ENCODE peak calls at places on chromosomes 7 and 10, in four cellular contexts. One of them, this sample, is unnamed.

GRCh38 chr7:18873674-18874341 is 243.6 kb downstream of the TWIST1 start:
- DNase-seq in IMR-90: peak; percentile 41
- DNase-seq in uterus: no peak
- DNase-seq in HCT116: no peak
- DNase-seq in this sample: no peak

GRCh38 chr7:68511281-68511680 is 1087.0 kb upstream of the AUTS2 start:
- DNase-seq in uterus: no peak
- DNase-seq in HCT116: no peak
- DNase-seq in IMR-90: no peak
- DNase-seq in this sample: no peak

GRCh38 chr7:137606061-137606674 is 240.6 kb downstream of the DGKI start:
- DNase-seq in uterus: no peak
- DNase-seq in IMR-90: peak; percentile 71
- DNase-seq in HCT116: peak; percentile 35
- DNase-seq in this sample: no peak

GRCh38 chr7:2168612-2169312 is 64.0 kb downstream of the MAD1L1 start:
- DNase-seq in IMR-90: no peak
- DNase-seq in HCT116: no peak
- DNase-seq in uterus: no peak
- DNase-seq in this sample: no peak

GRCh38 chr7:69190025-69190424 is 408.2 kb upstream of the AUTS2 start:
- DNase-seq in HCT116: no peak
- DNase-seq in IMR-90: no peak
- DNase-seq in uterus: no peak
- DNase-seq in this sample: no peak

GRCh38 chr7:116170180-116170579 is 40.2 kb upstream of the TES start:
- DNase-seq in uterus: no peak
- DNase-seq in IMR-90: peak; percentile 36
- DNase-seq in HCT116: no peak
- DNase-seq in this sample: no peak

GRCh38 chr10:109619914-109620313 is 303.4 kb downstream of the XPNPEP1 start:
- DNase-seq in IMR-90: no peak
- DNase-seq in HCT116: no peak
- DNase-seq in uterus: no peak
- DNase-seq in this sample: no peak

GRCh38 chr10:282294-283139 is 147.3 kb downstream of the ZMYND11 start:
- DNase-seq in IMR-90: peak; percentile 72
- DNase-seq in HCT116: no peak
- DNase-seq in uterus: no peak
- DNase-seq in this sample: no peak

GRCh38 chr10:49552277-49552676 is 13.4 kb upstream of the ERCC6 start:
- DNase-seq in uterus: no peak
- DNase-seq in HCT116: no peak
- DNase-seq in IMR-90: peak; percentile 81
- DNase-seq in this sample: no peak

GRCh38 chr7:50657341-50657873 is 92.2 kb upstream of the DDC start:
- DNase-seq in IMR-90: peak; percentile 12
- DNase-seq in HCT116: no peak
- DNase-seq in uterus: peak; percentile 92
- DNase-seq in this sample: no peak

GRCh38 chr7:7100432-7100849 is 81.9 kb upstream of the C1GALT1 start:
- DNase-seq in IMR-90: no peak
- DNase-seq in uterus: no peak
- DNase-seq in HCT116: no peak
- DNase-seq in this sample: no peak

GRCh38 chr10:90571876-90572275 is 286.0 kb downstream of the HTR7 start:
- DNase-seq in HCT116: no peak
- DNase-seq in IMR-90: no peak
- DNase-seq in uterus: no peak
- DNase-seq in this sample: no peak

GRCh38 chr10:52682766-52683165 is 89.8 kb downstream of the MBL2 start:
- DNase-seq in IMR-90: no peak
- DNase-seq in uterus: no peak
- DNase-seq in HCT116: no peak
- DNase-seq in this sample: no peak

GRCh38 chr10:35613107-35613440 is 7.9 kb downstream of the GJD4 start:
- DNase-seq in uterus: no peak
- DNase-seq in IMR-90: no peak
- DNase-seq in HCT116: no peak
- DNase-seq in this sample: no peak

GRCh38 chr7:7438851-7439250 is 96.8 kb downstream of the COL28A1 start:
- DNase-seq in HCT116: peak; percentile 87
- DNase-seq in IMR-90: peak; percentile 99
- DNase-seq in uterus: no peak
- DNase-seq in this sample: no peak

DNA sequence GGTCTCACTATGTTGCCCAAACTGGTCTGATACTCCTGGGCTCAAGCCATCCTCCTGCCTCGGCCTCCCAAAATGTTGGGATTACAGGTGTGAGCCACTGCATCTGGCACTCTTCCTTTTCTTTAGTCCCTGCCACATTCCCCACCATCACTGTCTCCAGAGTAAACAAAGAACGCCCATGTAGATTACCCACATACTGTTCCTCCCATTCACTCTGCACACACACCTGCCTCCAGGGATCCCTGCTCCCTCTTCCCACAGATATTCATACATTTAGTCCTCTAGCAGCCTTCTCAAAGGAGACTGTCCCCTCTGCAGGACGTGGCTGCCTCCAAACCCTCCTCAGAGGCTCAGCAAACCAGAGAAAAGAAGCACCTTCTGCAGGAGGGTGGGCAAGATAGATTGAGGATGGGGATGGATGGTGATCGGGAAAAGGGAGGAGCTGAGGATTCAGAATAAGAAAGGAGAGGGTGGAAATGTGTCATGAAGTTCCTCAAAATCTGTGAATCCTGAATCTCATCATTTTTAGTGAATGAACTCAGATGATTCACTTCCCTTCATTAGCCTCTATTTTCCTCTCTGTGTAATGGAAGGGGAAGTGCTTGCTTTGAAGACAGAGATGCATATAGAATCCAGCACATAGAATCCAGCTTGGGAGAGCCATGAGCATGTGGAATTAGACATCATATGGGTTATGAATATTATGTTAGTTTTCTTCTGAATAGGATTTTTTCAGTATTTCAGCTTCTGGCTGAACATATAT is 5.5 kb upstream of the PLAU start:
- DNase-seq in uterus: no peak
- DNase-seq in IMR-90: no peak
- DNase-seq in HCT116: no peak
- DNase-seq in this sample: no peak
- H3K27ac ChIP-seq in uterus: peak overlapping the region; percentile 93
- H3K27ac ChIP-seq in IMR-90: peak overlapping the region; percentile 80
- H3K27ac ChIP-seq in HCT116: peak overlapping the region; percentile 92
- H3K27ac ChIP-seq in this sample: no peak overlapping the region

GRCh38 chr10:128875030-128875744 is 591.9 kb upstream of the MGMT start:
- DNase-seq in uterus: no peak
- DNase-seq in HCT116: no peak
- DNase-seq in IMR-90: no peak
- DNase-seq in this sample: no peak
- H3K27ac ChIP-seq in uterus: no peak overlapping the region
- H3K27ac ChIP-seq in HCT116: no peak overlapping the region
- H3K27ac ChIP-seq in IMR-90: no peak overlapping the region
- H3K27ac ChIP-seq in this sample: peak overlapping the region; percentile 76

GRCh38 chr7:4023502-4023901 is 658.6 kb upstream of the FOXK1 start:
- DNase-seq in HCT116: no peak
- DNase-seq in uterus: no peak
- DNase-seq in IMR-90: no peak
- DNase-seq in this sample: no peak
- H3K27ac ChIP-seq in HCT116: no peak overlapping the region
- H3K27ac ChIP-seq in uterus: no peak overlapping the region
- H3K27ac ChIP-seq in IMR-90: no peak overlapping the region
- H3K27ac ChIP-seq in this sample: no peak overlapping the region

GRCh38 chr7:131224996-131225395 is 102.7 kb upstream of the MKLN1 start:
- DNase-seq in IMR-90: no peak
- DNase-seq in uterus: no peak
- DNase-seq in HCT116: no peak
- DNase-seq in this sample: no peak

GRCh38 chr7:131221061-131221460 is 106.6 kb upstream of the MKLN1 start:
- DNase-seq in IMR-90: no peak
- DNase-seq in HCT116: no peak
- DNase-seq in uterus: no peak
- DNase-seq in this sample: no peak

GRCh38 chr7:131219277-131220041 is 108.2 kb upstream of the MKLN1 start:
- DNase-seq in IMR-90: no peak
- DNase-seq in uterus: peak; percentile 67
- DNase-seq in HCT116: no peak
- DNase-seq in this sample: peak; percentile 81

GRCh38 chr7:131223151-131223550 is 104.5 kb upstream of the MKLN1 start:
- DNase-seq in IMR-90: no peak
- DNase-seq in HCT116: no peak
- DNase-seq in uterus: no peak
- DNase-seq in this sample: no peak

DNA sequence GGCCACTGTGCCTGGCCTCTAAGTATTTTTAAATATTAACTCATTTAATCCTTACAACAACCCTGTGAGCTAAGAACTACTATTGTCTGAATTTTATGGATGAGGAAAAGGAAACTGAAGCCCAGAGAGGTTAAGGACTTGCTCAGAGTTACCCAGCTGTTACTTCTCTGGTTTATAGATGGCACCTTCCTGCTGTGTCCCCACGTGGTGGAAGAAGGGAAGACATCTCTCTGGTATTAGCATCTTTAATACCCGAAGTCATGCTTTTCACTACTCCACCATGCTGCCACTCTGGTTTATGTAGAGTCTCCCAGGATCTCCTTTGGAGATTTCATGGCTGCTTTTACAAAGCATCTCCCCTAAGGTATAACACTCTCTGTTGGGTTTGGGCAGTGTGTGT is 105.5 kb upstream of the MKLN1 start:
- DNase-seq in IMR-90: no peak
- DNase-seq in HCT116: no peak
- DNase-seq in uterus: no peak
- DNase-seq in this sample: no peak
- H3K27ac ChIP-seq in IMR-90: no peak overlapping the region
- H3K27ac ChIP-seq in HCT116: no peak overlapping the region
- H3K27ac ChIP-seq in uterus: no peak overlapping the region
- H3K27ac ChIP-seq in this sample: no peak overlapping the region